ENCODE peak calls at places on chromosomes 6 and 20, in four cellular contexts. O is HepG2, M is K562, G is GM12878. L is an unnamed sample.

GRCh38 chr6:35691027-35691824 is 2.5 kb upstream of the FKBP5 start:
- DNase-seq in G (no peak), M (no peak), O (no peak), L (no peak)

GRCh38 chr20:50305636-50306477 is 115.2 kb downstream of the CEBPB start:
- DNase-seq in G (no peak), O (peak; percentile 98), M (no peak), L (no peak)

GRCh38 chr6:170063431-170063830 is 227.4 kb downstream of the DLL1 start:
- DNase-seq in G (no peak), M (no peak), O (no peak), L (no peak)

GRCh38 chr6:156752666-156753301 is 24.4 kb upstream of the ARID1B start:
- DNase-seq in O (peak; percentile 24), M (no peak), G (peak; percentile 63), L (peak; percentile 57)

GRCh38 chr20:49450281-49450707 is 32.2 kb downstream of the KCNB1 start:
- DNase-seq in G (no peak), M (no peak), O (no peak), L (no peak)

GRCh38 chr6:169252805-169253189 is 849 bp downstream of the THBS2 start:
- DNase-seq in O (no peak), M (no peak), G (no peak), L (no peak)

GRCh38 chr6:45608252-45608911 is 230.6 kb upstream of the SUPT3H start:
- DNase-seq in G (no peak), O (no peak), M (no peak), L (no peak)

GRCh38 chr20:48665785-48666184 is 162.0 kb downstream of the PREX1 start:
- DNase-seq in M (no peak), G (no peak), O (no peak), L (no peak)

GRCh38 chr6:17968081-17968518 is 19.3 kb downstream of the KIF13A start:
- DNase-seq in G (no peak), M (no peak), O (no peak), L (no peak)

GRCh38 chr6:36334343-36334742 is 2.3 kb downstream of the BNIP5 start:
- DNase-seq in M (no peak), G (no peak), O (no peak), L (no peak)

GRCh38 chr20:54123587-54124180 is 50.1 kb downstream of the CYP24A1 start:
- DNase-seq in M (no peak), G (no peak), O (peak; percentile 100), L (peak; percentile 79)

GRCh38 chr6:139732451-139732850 is 358.0 kb upstream of the CITED2 start:
- DNase-seq in M (no peak), O (no peak), G (no peak), L (no peak)

GRCh38 chr20:22430154-22430745 is 154.1 kb downstream of the FOXA2 start:
- DNase-seq in G (no peak), M (peak; percentile 20), O (peak; percentile 92), L (peak; percentile 60)

GRCh38 chr6:35024601-35025054 is 116.5 kb downstream of the TCP11 start:
- DNase-seq in G (no peak), O (peak; percentile 28), M (peak; percentile 60), L (no peak)

GRCh38 chr6:130167655-130168054 is 55.1 kb downstream of the SAMD3 start:
- DNase-seq in M (no peak), G (no peak), O (no peak), L (no peak)

GRCh38 chr6:142416179-142416578 is 114.4 kb downstream of the ADGRG6 start:
- DNase-seq in O (no peak), G (no peak), M (no peak), L (no peak)

GRCh38 chr20:3686867-3687321 is 5.1 kb upstream of the ADAM33 start:
- DNase-seq in O (no peak), G (no peak), M (no peak), L (no peak)

GRCh38 chr20:49466114-49466912 is 16.2 kb downstream of the KCNB1 start:
- DNase-seq in G (no peak), O (no peak), M (peak; percentile 76), L (no peak)

GRCh38 chr6:156977527-156978291 is 200.5 kb downstream of the ARID1B start:
- DNase-seq in O (no peak), G (no peak), M (no peak), L (no peak)

GRCh38 chr6:107416179-107416578 is 43.2 kb downstream of the PDSS2 start:
- DNase-seq in O (no peak), M (no peak), G (no peak), L (no peak)

GRCh38 chr6:31575335-31575901 is at the start of gene TNF:
- DNase-seq in O (no peak), M (no peak), G (peak; percentile 91), L (no peak)

GRCh38 chr6:118309337-118310093 is 238.6 kb upstream of the PLN start:
- DNase-seq in G (no peak), M (no peak), O (no peak), L (no peak)

GRCh38 chr6:155117266-155117665 is 122.2 kb downstream of the TIAM2 start:
- DNase-seq in O (no peak), M (no peak), G (no peak), L (no peak)

GRCh38 chr6:124958149-124958548 is 4.1 kb upstream of the RNF217 start:
- DNase-seq in M (no peak), O (no peak), G (no peak), L (no peak)

GRCh38 chr6:85252552-85252951 is 197.3 kb upstream of the NT5E start:
- DNase-seq in M (no peak), O (no peak), G (no peak), L (no peak)

GRCh38 chr20:4027590-4028265 is 12.4 kb upstream of the RNF24 start:
- DNase-seq in M (no peak), G (no peak), O (no peak), L (no peak)

GRCh38 chr6:49550413-49551125 is at the start of gene C6orf141:
- DNase-seq in M (no peak), O (no peak), G (no peak), L (peak; percentile 81)

GRCh38 chr20:38873050-38873581 is 53.1 kb upstream of the FAM83D start:
- DNase-seq in G (peak; percentile 91), O (no peak), M (no peak), L (no peak)

GRCh38 chr6:125950293-125950692 is 6.3 kb upstream of the HINT3 start:
- DNase-seq in G (no peak), M (peak; percentile 41), O (no peak), L (no peak)

GRCh38 chr20:12166053-12166717 is 248.5 kb downstream of the BTBD3 start:
- DNase-seq in G (no peak), M (no peak), O (no peak), L (no peak)

GRCh38 chr6:109788687-109789086 is 97.6 kb downstream of the FIG4 start:
- DNase-seq in G (no peak), O (no peak), M (no peak), L (no peak)

GRCh38 chr20:50523552-50524167 is 13.5 kb downstream of the PTPN1 start:
- DNase-seq in O (no peak), G (no peak), M (no peak), L (no peak)

GRCh38 chr6:112903361-112903760 is 556.2 kb downstream of the RFPL4B start:
- DNase-seq in O (no peak), M (no peak), G (no peak), L (no peak)

GRCh38 chr20:57589728-57590484 is 29.0 kb downstream of the PCK1 start:
- DNase-seq in O (peak; percentile 70), M (no peak), G (no peak), L (no peak)

GRCh38 chr20:59024111-59024530 is 4.9 kb downstream of the TUBB1 start:
- DNase-seq in G (no peak), M (no peak), O (no peak), L (no peak)
- TF ChIP-seq YY1 in G (no peak), M (no peak), O (no peak), L (no peak)

GRCh38 chr6:114171473-114171872 is 171.3 kb downstream of the HS3ST5 start:
- DNase-seq in M (no peak), G (no peak), O (no peak), L (no peak)

GRCh38 chr6:114170372-114170771 is 172.5 kb downstream of the HS3ST5 start:
- DNase-seq in O (peak; percentile 82), M (no peak), G (no peak), L (no peak)

GRCh38 chr6:114169763-114170162 is 173.1 kb downstream of the HS3ST5 start:
- DNase-seq in G (no peak), O (peak; percentile 33), M (no peak), L (no peak)

GRCh38 chr6:114170958-114171387 is 171.8 kb downstream of the HS3ST5 start:
- DNase-seq in O (peak; percentile 82), M (no peak), G (no peak), L (no peak)

GRCh38 chr6:114167583-114168576 is 174.9 kb downstream of the HS3ST5 start:
- DNase-seq in M (no peak), G (no peak), O (peak; percentile 99), L (no peak)
- TF ChIP-seq BRCA1 in M (no peak), G (no peak), O (no peak), L (no peak)

GRCh38 chr6:13695217-13695616 is 16.4 kb downstream of the RANBP9 start:
- DNase-seq in O (no peak), M (no peak), G (no peak), L (no peak)
- TF ChIP-seq YY1 in O (no peak), M (no peak), G (no peak), L (no peak)

DNA sequence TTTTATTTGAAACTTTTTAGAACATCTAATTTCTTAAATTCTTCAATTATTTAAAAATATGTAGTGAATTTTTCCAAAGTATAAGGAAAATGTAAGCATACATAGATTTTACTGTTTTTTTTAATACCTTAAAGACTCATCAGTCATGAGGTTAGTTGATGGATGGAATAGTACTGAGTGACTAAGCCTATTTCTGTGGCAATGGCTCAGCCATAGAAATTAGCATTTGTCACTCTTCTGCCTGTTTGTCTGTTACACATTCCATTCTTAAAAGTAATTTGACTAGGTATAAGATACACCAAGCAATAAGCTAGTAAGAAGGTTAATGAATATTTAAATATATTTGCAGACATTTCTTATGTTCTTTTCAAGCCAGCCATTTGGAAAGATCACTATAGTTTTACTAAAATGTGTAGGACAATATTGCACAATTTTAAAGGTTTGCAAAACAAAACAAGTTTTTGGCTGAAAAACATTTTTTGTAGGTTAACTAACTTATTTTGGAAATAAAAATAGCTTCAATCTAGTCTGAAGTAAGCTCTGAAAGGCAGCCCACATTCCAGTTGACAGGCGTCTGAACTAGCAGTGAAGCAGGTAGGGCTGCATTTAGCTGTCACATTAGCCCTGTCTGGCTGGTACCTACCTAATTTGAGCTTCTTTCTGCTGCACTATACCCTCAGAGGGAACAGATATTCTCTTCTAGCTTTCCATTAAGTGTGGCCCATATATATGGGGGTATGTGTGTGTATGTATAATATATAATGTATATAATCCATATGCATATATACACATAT is 385.7 kb downstream of the GRIK2 start:
- DNase-seq in M (no peak), O (no peak), G (no peak), L (no peak)
- TF ChIP-seq BRCA1 in M (no peak), O (no peak), G (no peak), L (no peak)

GRCh38 chr6:21423106-21423854 is 170.3 kb upstream of the SOX4 start:
- DNase-seq in M (no peak), G (no peak), O (no peak), L (no peak)
- TF ChIP-seq YY1 in M (no peak), G (no peak), O (no peak), L (no peak)

DNA sequence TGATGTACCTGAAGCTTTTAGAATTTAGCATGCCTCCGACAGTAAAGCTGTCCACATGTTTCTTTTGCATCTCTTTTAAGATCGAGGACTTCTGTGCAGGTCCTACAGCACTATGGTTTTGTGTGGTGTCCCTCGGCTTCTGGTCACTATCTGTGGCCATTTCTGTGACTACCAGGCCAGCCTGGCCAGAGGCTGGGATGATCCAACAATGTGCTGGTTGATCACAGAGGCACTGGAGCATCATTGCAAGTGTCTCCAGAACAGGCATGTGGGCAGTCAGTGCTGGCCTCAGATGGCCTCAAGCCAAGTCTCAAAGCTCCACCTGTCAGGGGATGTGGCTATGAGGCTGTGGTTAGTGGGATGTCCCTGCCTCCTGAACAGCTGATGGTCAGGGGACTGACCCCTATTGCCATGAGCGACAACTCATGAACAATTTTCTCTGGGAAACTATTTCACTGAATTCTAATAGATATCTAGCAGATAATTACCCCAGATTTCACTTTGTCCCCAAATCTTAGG is 136.6 kb downstream of the SYNDIG1 start:
- DNase-seq in M (no peak), O (no peak), G (no peak), L (peak; percentile 30)
- TF ChIP-seq BRCA1 in M (no peak), O (no peak), G (no peak), L (no peak)